ENCODE peak calls at places on chromosomes 4 and X, in four cellular contexts. N is T-helper 2 cell, K is uterus, T is hypothalamus. X is an unnamed sample.

GRCh38 chr4:127304356-127304755 is 328.4 kb upstream of the INTU start:
- DNase-seq in T (no peak), N (no peak), K (no peak), X (no peak)

GRCh38 chr4:85696661-85697060 is 221.7 kb downstream of the ARHGAP24 start:
- DNase-seq in N (no peak), K (no peak), T (no peak), X (no peak)

GRCh38 chr4:16078195-16078756 is 5.5 kb downstream of the PROM1 start:
- DNase-seq in K (no peak), T (no peak), N (no peak), X (no peak)

GRCh38 chrX:119376312-119376711 is 22.8 kb upstream of the SLC25A43 start:
- DNase-seq in T (no peak), K (no peak), N (no peak), X (no peak)

GRCh38 chrX:155417769-155418168 is 35.9 kb downstream of the F8A2 start:
- DNase-seq in T (no peak), K (no peak), N (no peak), X (no peak)

GRCh38 chr4:151015458-151016344 is 617 bp upstream of the LRBA start:
- DNase-seq in N (peak), T (peak), K (peak), X (peak)

GRCh38 chr4:53450773-53451172 is 73.3 kb downstream of the FIP1L1 start:
- DNase-seq in T (no peak), N (no peak), K (no peak), X (no peak)

GRCh38 chr4:80471701-80472100 is 136.2 kb downstream of the CFAP299 start:
- DNase-seq in K (no peak), N (no peak), T (no peak), X (peak)

GRCh38 chrX:125132274-125132673 is 187.4 kb upstream of the TEX13C start:
- DNase-seq in K (no peak), N (peak), T (no peak), X (no peak)

GRCh38 chr4:189981970-189982369 is 41.3 kb downstream of the FRG1 start:
- DNase-seq in T (no peak), N (no peak), K (no peak), X (no peak)

GRCh38 chr4:187127456-187127855 is 403.8 kb upstream of the FAT1 start:
- DNase-seq in K (no peak), T (no peak), N (no peak), X (peak)

GRCh38 chr4:14853186-14853946 is 148.9 kb upstream of the CPEB2 start:
- DNase-seq in T (no peak), K (no peak), N (no peak), X (no peak)

X was measured in islet precursor cell.